ENCODE peak calls at places on chromosomes 16 and 17, in six cellular contexts. I, L, Z, M, G and X are unnamed samples.

GRCh38 chr17:14840616-14841231 is 424.4 kb downstream of the PMP22 start:
- DNase-seq in I (no peak), L (no peak), Z (no peak), M (no peak), G (no peak), X (no peak)

GRCh38 chr17:78172284-78173024 is 4.1 kb downstream of the SYNGR2 start:
- DNase-seq in I (peak; percentile 54), L (no peak), Z (peak; percentile 68), M (no peak), G (peak; percentile 60), X (no peak)

GRCh38 chr16:53636978-53637377 is 66.7 kb downstream of the RPGRIP1L start:
- DNase-seq in I (no peak), L (no peak), Z (no peak), M (no peak), G (no peak), X (no peak)

GRCh38 chr16:75486666-75487313 is 8.5 kb downstream of the CHST6 start:
- DNase-seq in I (no peak), L (no peak), Z (no peak), M (no peak), G (no peak), X (no peak)

GRCh38 chr17:28577466-28577824 is 750 bp upstream of the ALDOC start:
- DNase-seq in I (no peak), L (no peak), Z (no peak), M (no peak), G (no peak), X (no peak)

GRCh38 chr17:7443499-7444485 is 1.1 kb upstream of the CHRNB1 start:
- DNase-seq in I (no peak), L (no peak), Z (no peak), M (no peak), G (no peak), X (no peak)

GRCh38 chr17:17115620-17116019 is 73.4 kb downstream of the MPRIP start:
- DNase-seq in I (no peak), L (no peak), Z (no peak), M (no peak), G (no peak), X (no peak)

GRCh38 chr17:2580156-2580555 is 13.3 kb upstream of the PAFAH1B1 start:
- DNase-seq in I (no peak), L (no peak), Z (no peak), M (no peak), G (no peak), X (no peak)

GRCh38 chr16:12009922-12010321 is 33.4 kb downstream of the SNX29 start:
- DNase-seq in I (no peak), L (no peak), Z (no peak), M (no peak), G (no peak), X (no peak)

GRCh38 chr16:74650966-74651567 is 15.6 kb downstream of the RFWD3 start:
- DNase-seq in I (no peak), L (no peak), Z (no peak), M (no peak), G (no peak), X (no peak)

GRCh38 chr17:69763503-69763902 is 311.5 kb upstream of the KCNJ16 start:
- DNase-seq in I (no peak), L (no peak), Z (no peak), M (no peak), G (no peak), X (no peak)

GRCh38 chr16:30096105-30096861 is at the start of gene YPEL3:
- DNase-seq in I (peak; percentile 92), L (peak; percentile 98), Z (peak; percentile 93), M (peak; percentile 94), G (peak; percentile 97), X (peak; percentile 89)

GRCh38 chr16:4371481-4372314 is at the start of gene VASN:
- DNase-seq in I (peak; percentile 85), L (peak; percentile 92), Z (peak; percentile 89), M (peak; percentile 85), G (peak; percentile 94), X (peak; percentile 71)

GRCh38 chr17:7119314-7119713 is 4.7 kb upstream of the ASGR2 start:
- DNase-seq in I (no peak), L (no peak), Z (no peak), M (no peak), G (peak; percentile 30), X (peak; percentile 11)

GRCh38 chr17:57788710-57789109 is 43.6 kb upstream of the CCDC182 start:
- DNase-seq in I (no peak), L (no peak), Z (no peak), M (no peak), G (no peak), X (no peak)

GRCh38 chr16:83068686-83069085 is 441.9 kb downstream of the CDH13 start:
- DNase-seq in I (no peak), L (no peak), Z (no peak), M (no peak), G (no peak), X (no peak)

GRCh38 chr16:19659554-19659953 is 58.5 kb downstream of the KNOP1 start:
- DNase-seq in I (no peak), L (no peak), Z (no peak), M (no peak), G (no peak), X (no peak)

GRCh38 chr16:15857779-15858560 is 1.1 kb upstream of the MYH11 start:
- DNase-seq in I (peak; percentile 79), L (peak; percentile 94), Z (no peak), M (peak; percentile 21), G (peak; percentile 58), X (no peak)

GRCh38 chr16:82368041-82368440 is 198.0 kb upstream of the MPHOSPH6 start:
- DNase-seq in I (no peak), L (no peak), Z (no peak), M (peak; percentile 26), G (no peak), X (peak; percentile 37)

GRCh38 chr17:78130439-78131101 is at the start of gene TMC8:
- DNase-seq in I (no peak), L (no peak), Z (no peak), M (no peak), G (peak; percentile 58), X (no peak)

GRCh38 chr16:46729326-46729995 is 18.7 kb downstream of the MYLK3 start:
- DNase-seq in I (no peak), L (no peak), Z (no peak), M (no peak), G (no peak), X (no peak)

GRCh38 chr16:77636615-77637014 is 85.7 kb upstream of the NUDT7 start:
- DNase-seq in I (no peak), L (no peak), Z (no peak), M (no peak), G (no peak), X (no peak)

GRCh38 chr16:28974007-28974436 is 556 bp upstream of the SPNS1 start:
- DNase-seq in I (peak; percentile 53), L (no peak), Z (peak; percentile 70), M (no peak), G (peak; percentile 63), X (peak; percentile 61)

GRCh38 chr17:45996282-45996937 is 2.6 kb upstream of the STH start:
- DNase-seq in I (no peak), L (no peak), Z (no peak), M (no peak), G (no peak), X (no peak)

GRCh38 chr17:79777844-79778503 is at the start of gene CBX2:
- DNase-seq in I (peak; percentile 61), L (peak; percentile 86), Z (no peak), M (peak; percentile 61), G (peak; percentile 94), X (peak; percentile 60)

GRCh38 chr17:79775635-79776034 is 2.3 kb upstream of the CBX2 start:
- DNase-seq in I (no peak), L (no peak), Z (no peak), M (no peak), G (no peak), X (no peak)

GRCh38 chr17:79778504-79779087 is 648 bp downstream of the CBX2 start:
- DNase-seq in I (no peak), L (peak; percentile 66), Z (no peak), M (no peak), G (peak; percentile 72), X (no peak)

GRCh38 chr17:79776378-79777165 is 1.4 kb upstream of the CBX2 start:
- DNase-seq in I (no peak), L (no peak), Z (no peak), M (no peak), G (no peak), X (no peak)

DNA sequence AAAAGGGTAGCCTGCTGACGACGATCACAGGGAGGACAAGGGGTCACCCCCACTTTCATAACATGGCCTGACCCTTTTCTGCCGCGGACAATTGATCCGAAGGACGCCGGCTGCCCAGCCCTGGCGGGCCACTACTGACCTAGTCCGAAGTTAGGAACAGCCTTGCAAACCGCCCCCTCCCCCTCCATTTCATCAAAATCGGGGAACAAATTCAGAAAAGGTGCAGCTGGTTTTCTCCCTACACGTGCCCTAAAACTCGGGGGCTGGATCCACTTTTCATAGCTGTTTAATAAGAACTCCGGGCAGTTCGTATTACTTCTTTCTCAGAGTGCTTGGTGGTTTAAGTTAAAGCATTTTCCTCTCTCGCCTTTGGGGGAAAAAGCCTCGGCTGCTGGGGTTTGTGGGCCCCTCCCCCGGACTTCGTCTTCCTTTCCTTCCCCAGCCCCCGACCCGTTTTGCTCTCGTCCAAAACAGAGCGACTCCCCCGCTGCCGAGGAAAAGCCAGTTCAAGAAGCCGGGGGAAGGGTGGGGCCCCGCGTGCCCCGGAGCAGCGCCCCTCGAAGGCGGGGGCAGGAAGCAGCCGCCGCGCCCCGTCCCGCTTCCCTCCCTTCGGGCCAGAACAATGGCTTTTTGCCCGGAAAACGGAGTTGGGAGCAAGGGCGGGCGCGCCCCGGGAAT is 643 bp upstream of the CBX2 start:
- DNase-seq in I (peak; percentile 60), L (peak; percentile 80), Z (no peak), M (no peak), G (peak; percentile 74), X (no peak)
- H3K27ac ChIP-seq in I (peak overlapping the region; percentile 26), L (peak overlapping the region; percentile 40), Z (peak overlapping the region; percentile 60), M (peak overlapping the region; percentile 23), G (no peak overlapping the region), X (no peak overlapping the region)

DNA sequence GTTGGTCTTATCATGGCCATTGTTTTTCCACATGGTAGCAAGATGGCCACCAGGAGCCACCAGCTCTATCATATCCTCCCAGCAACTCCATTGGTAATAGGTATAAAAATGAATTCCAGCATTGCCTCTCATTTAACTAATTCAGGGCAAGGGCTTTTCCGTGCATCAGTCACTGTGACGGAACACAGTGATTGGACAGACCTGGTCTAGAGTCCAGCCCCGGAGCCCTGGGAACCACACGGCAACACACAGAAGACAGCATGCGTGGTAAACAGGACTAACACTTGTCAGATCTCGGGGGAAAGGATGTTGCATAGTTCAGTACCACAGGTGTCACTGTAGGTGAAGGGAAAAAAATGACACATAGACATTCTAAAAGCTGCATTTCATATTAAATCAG is 638.0 kb upstream of the RBFOX1 start:
- DNase-seq in I (no peak), L (no peak), Z (no peak), M (no peak), G (no peak), X (no peak)
- H3K27me3 ChIP-seq in I (no peaks in the 10 kb centered on the region), L (no peaks in the 10 kb centered on the region), Z (no peaks in the 10 kb centered on the region), M (no peaks in the 10 kb centered on the region), G (no peaks in the 10 kb centered on the region), X (no peaks in the 10 kb centered on the region)

GRCh38 chr17:30221346-30221745 is 14.2 kb downstream of the SLC6A4 start:
- DNase-seq in I (no peak), L (no peak), Z (no peak), M (no peak), G (no peak), X (no peak)
- H3K27ac ChIP-seq in I (no peak overlapping the region), L (no peak overlapping the region), Z (no peak overlapping the region), M (no peak overlapping the region), G (no peak overlapping the region), X (no peak overlapping the region)

DNA sequence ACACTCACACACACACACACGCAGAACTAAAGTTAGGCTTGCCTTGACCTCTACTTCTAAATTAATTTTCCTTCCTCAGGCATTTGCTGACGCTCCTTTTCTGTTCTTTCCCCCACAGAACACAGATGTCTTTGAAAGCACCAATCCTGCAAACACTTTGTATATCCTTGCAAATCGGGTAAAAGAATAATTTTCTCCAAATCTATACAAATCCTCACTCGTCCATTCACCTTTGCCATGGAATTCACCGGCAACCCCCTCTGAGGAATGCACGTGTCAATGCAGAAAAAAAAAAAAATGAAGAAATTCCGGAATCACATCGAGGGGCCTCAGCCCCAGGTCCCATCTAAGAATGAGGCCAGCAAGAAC is 137.0 kb downstream of the RBFOX3 start:
- DNase-seq in I (no peak), L (no peak), Z (no peak), M (no peak), G (no peak), X (no peak)
- H3K27me3 ChIP-seq in I (no peaks in the 10 kb centered on the region), L (no peaks in the 10 kb centered on the region), Z (no peaks in the 10 kb centered on the region), M (peaks cover 2% of the 10 kb centered on the region), G (no peaks in the 10 kb centered on the region), X (no peaks in the 10 kb centered on the region)